ENCODE peak calls at places on chromosomes 5 and 9, in five cellular contexts. One of them, this sample, is unnamed.

GRCh38 chr5:2883771-2884170 is 132.3 kb upstream of the IRX2 start:
- DNase-seq in Ammon's horn: no peak
- DNase-seq in substantia nigra: no peak
- DNase-seq in H1: peak
- DNase-seq in GM12891: no peak
- DNase-seq in this sample: no peak

GRCh38 chr9:117744856-117745389 is 40.7 kb downstream of the TLR4 start:
- DNase-seq in Ammon's horn: peak
- DNase-seq in substantia nigra: peak
- DNase-seq in H1: no peak
- DNase-seq in GM12891: no peak
- DNase-seq in this sample: no peak

GRCh38 chr9:78963911-78964310 is 607.9 kb upstream of the TLE4 start:
- DNase-seq in Ammon's horn: no peak
- DNase-seq in substantia nigra: no peak
- DNase-seq in H1: no peak
- DNase-seq in GM12891: no peak
- DNase-seq in this sample: no peak

GRCh38 chr5:93570294-93571110 is 10.5 kb downstream of the NR2F1-AS1 start:
- DNase-seq in Ammon's horn: no peak
- DNase-seq in substantia nigra: no peak
- DNase-seq in H1: peak
- DNase-seq in GM12891: no peak
- DNase-seq in this sample: no peak

GRCh38 chr9:122819326-122819725 is 9.1 kb downstream of the PDCL start:
- DNase-seq in Ammon's horn: no peak
- DNase-seq in substantia nigra: no peak
- DNase-seq in H1: no peak
- DNase-seq in GM12891: no peak
- DNase-seq in this sample: no peak

GRCh38 chr9:127567119-127567897 is 44.8 kb upstream of the STXBP1 start:
- DNase-seq in Ammon's horn: no peak
- DNase-seq in substantia nigra: no peak
- DNase-seq in H1: no peak
- DNase-seq in GM12891: no peak
- DNase-seq in this sample: no peak

GRCh38 chr5:130532786-130533185 is 628.5 kb downstream of the CHSY3 start:
- DNase-seq in Ammon's horn: no peak
- DNase-seq in substantia nigra: no peak
- DNase-seq in H1: no peak
- DNase-seq in GM12891: no peak
- DNase-seq in this sample: no peak

GRCh38 chr5:157351386-157352089 is 85.6 kb downstream of the CYFIP2 start:
- DNase-seq in Ammon's horn: no peak
- DNase-seq in substantia nigra: no peak
- DNase-seq in H1: no peak
- DNase-seq in GM12891: no peak
- DNase-seq in this sample: no peak

GRCh38 chr9:88511906-88512305 is 23.1 kb upstream of the NXNL2 start:
- DNase-seq in Ammon's horn: no peak
- DNase-seq in substantia nigra: no peak
- DNase-seq in H1: no peak
- DNase-seq in GM12891: no peak
- DNase-seq in this sample: no peak

GRCh38 chr9:135305546-135306180 is 173.9 kb upstream of the PPP1R26 start:
- DNase-seq in Ammon's horn: no peak
- DNase-seq in substantia nigra: no peak
- DNase-seq in H1: no peak
- DNase-seq in GM12891: no peak
- DNase-seq in this sample: no peak

GRCh38 chr9:27384262-27385014 is 87.5 kb upstream of the EQTN start:
- DNase-seq in Ammon's horn: no peak
- DNase-seq in substantia nigra: no peak
- DNase-seq in H1: no peak
- DNase-seq in GM12891: no peak
- DNase-seq in this sample: no peak

GRCh38 chr5:3602713-3603502 is 7.3 kb downstream of the IRX1 start:
- DNase-seq in Ammon's horn: no peak
- DNase-seq in substantia nigra: no peak
- DNase-seq in H1: peak
- DNase-seq in GM12891: no peak
- DNase-seq in this sample: no peak

GRCh38 chr5:166363071-166363470 is 1928.4 kb upstream of the WWC1 start:
- DNase-seq in Ammon's horn: no peak
- DNase-seq in substantia nigra: no peak
- DNase-seq in H1: no peak
- DNase-seq in GM12891: no peak
- DNase-seq in this sample: no peak

GRCh38 chr9:6029581-6029980 is 14.2 kb upstream of the RANBP6 start:
- DNase-seq in Ammon's horn: peak
- DNase-seq in substantia nigra: no peak
- DNase-seq in H1: no peak
- DNase-seq in GM12891: no peak
- DNase-seq in this sample: no peak

GRCh38 chr5:120463991-120464626 is at the start of gene PRR16:
- DNase-seq in Ammon's horn: peak
- DNase-seq in substantia nigra: no peak
- DNase-seq in H1: peak
- DNase-seq in GM12891: peak
- DNase-seq in this sample: no peak

GRCh38 chr9:87853289-87853688 is 29.4 kb upstream of the SPATA31E1 start:
- DNase-seq in Ammon's horn: no peak
- DNase-seq in substantia nigra: no peak
- DNase-seq in H1: no peak
- DNase-seq in GM12891: no peak
- DNase-seq in this sample: no peak

GRCh38 chr5:60163762-60164161 is 270.2 kb upstream of the PDE4D start:
- DNase-seq in Ammon's horn: no peak
- DNase-seq in substantia nigra: no peak
- DNase-seq in H1: no peak
- DNase-seq in GM12891: no peak
- DNase-seq in this sample: no peak

GRCh38 chr9:84366683-84367082 is 26.1 kb upstream of the SLC28A3 start:
- DNase-seq in Ammon's horn: no peak
- DNase-seq in substantia nigra: no peak
- DNase-seq in H1: no peak
- DNase-seq in GM12891: no peak
- DNase-seq in this sample: no peak

GRCh38 chr9:113343732-113344231 is 3.7 kb upstream of the WDR31 start:
- DNase-seq in Ammon's horn: peak
- DNase-seq in substantia nigra: peak
- DNase-seq in H1: no peak
- DNase-seq in GM12891: no peak
- DNase-seq in this sample: no peak

GRCh38 chr5:116539222-116539621 is 35.4 kb downstream of the SEMA6A start:
- DNase-seq in Ammon's horn: peak
- DNase-seq in substantia nigra: no peak
- DNase-seq in H1: no peak
- DNase-seq in GM12891: no peak
- DNase-seq in this sample: no peak

GRCh38 chr9:18703086-18703750 is 229.3 kb downstream of the ADAMTSL1 start:
- DNase-seq in Ammon's horn: no peak
- DNase-seq in substantia nigra: no peak
- DNase-seq in H1: no peak
- DNase-seq in GM12891: no peak
- DNase-seq in this sample: no peak

GRCh38 chr5:103450333-103451061 is 112.1 kb downstream of the NUDT12 start:
- DNase-seq in Ammon's horn: no peak
- DNase-seq in substantia nigra: no peak
- DNase-seq in H1: no peak
- DNase-seq in GM12891: no peak
- DNase-seq in this sample: no peak

GRCh38 chr9:3980771-3981170 is 319.1 kb downstream of the GLIS3 start:
- DNase-seq in Ammon's horn: peak
- DNase-seq in substantia nigra: no peak
- DNase-seq in H1: no peak
- DNase-seq in GM12891: no peak
- DNase-seq in this sample: no peak

GRCh38 chr5:151075698-151076331 is 5.0 kb downstream of the TNIP1 start:
- DNase-seq in Ammon's horn: no peak
- DNase-seq in substantia nigra: no peak
- DNase-seq in H1: no peak
- DNase-seq in GM12891: no peak
- DNase-seq in this sample: no peak

GRCh38 chr9:19201899-19202891 is 28.3 kb upstream of the DENND4C start:
- DNase-seq in Ammon's horn: no peak
- DNase-seq in substantia nigra: no peak
- DNase-seq in H1: no peak
- DNase-seq in GM12891: no peak
- DNase-seq in this sample: no peak

GRCh38 chr5:175444905-175445456 is 999 bp upstream of the DRD1 start:
- DNase-seq in Ammon's horn: no peak
- DNase-seq in substantia nigra: no peak
- DNase-seq in H1: no peak
- DNase-seq in GM12891: no peak
- DNase-seq in this sample: no peak

GRCh38 chr9:10059044-10059443 is 553.8 kb downstream of the PTPRD start:
- DNase-seq in Ammon's horn: no peak
- DNase-seq in substantia nigra: no peak
- DNase-seq in H1: no peak
- DNase-seq in GM12891: no peak
- DNase-seq in this sample: no peak